ENCODE peak calls at places on chromosome 15, in eight cellular contexts. Z is kidney tubule cell, F is A172, Y is NCI-H524, J is iris pigment epithelial cell, T is NCI-H1436, W is neuronal stem cell, P is HFFc6. X is an unnamed sample.

GRCh38 chr15:90869601-90870353 is 1.4 kb downstream of the FURIN start:
- DNase-seq in Z (peak), F (peak), Y (no peak), J (peak), T (peak), W (no peak), P (peak), X (no peak)

GRCh38 chr15:75167588-75168076 is 34.0 kb upstream of the C15orf39 start:
- DNase-seq in Z (peak), F (peak), Y (no peak), J (peak), T (no peak), W (no peak), P (peak), X (no peak)

GRCh38 chr15:101042320-101042719 is 123.2 kb downstream of the LRRK1 start:
- DNase-seq in Z (no peak), F (no peak), Y (no peak), J (no peak), T (no peak), W (no peak), P (no peak), X (no peak)

GRCh38 chr15:71777216-71777943 is 33.0 kb upstream of the NR2E3 start:
- DNase-seq in Z (no peak), F (no peak), Y (peak), J (no peak), T (no peak), W (no peak), P (no peak), X (no peak)

GRCh38 chr15:62927196-62927595 is 115.4 kb upstream of the TPM1 start:
- DNase-seq in Z (peak), F (no peak), Y (no peak), J (no peak), T (no peak), W (no peak), P (no peak), X (no peak)

GRCh38 chr15:39887832-39888231 is 32.2 kb downstream of the GPR176 start:
- DNase-seq in Z (peak), F (peak), Y (no peak), J (peak), T (no peak), W (no peak), P (peak), X (no peak)

GRCh38 chr15:86735244-86736040 is 655.8 kb downstream of the AGBL1 start:
- DNase-seq in Z (no peak), F (no peak), Y (no peak), J (no peak), T (no peak), W (no peak), P (no peak), X (no peak)

GRCh38 chr15:61503383-61503969 is 274.4 kb upstream of the RORA start:
- DNase-seq in Z (no peak), F (no peak), Y (no peak), J (no peak), T (no peak), W (no peak), P (no peak), X (no peak)

GRCh38 chr15:65952425-65953053 is 83.2 kb downstream of the RAB11A start:
- DNase-seq in Z (peak), F (peak), Y (no peak), J (peak), T (no peak), W (peak), P (peak), X (peak)

GRCh38 chr15:81666828-81667227 is 292.8 kb upstream of the TMC3 start:
- DNase-seq in Z (peak), F (no peak), Y (no peak), J (peak), T (no peak), W (no peak), P (no peak), X (no peak)

GRCh38 chr15:57160823-57161560 is 215.3 kb upstream of the CGNL1 start:
- DNase-seq in Z (peak), F (peak), Y (no peak), J (peak), T (no peak), W (no peak), P (peak), X (no peak)

GRCh38 chr15:78567541-78567940 is 2.2 kb downstream of the CHRNA5 start:
- DNase-seq in Z (no peak), F (no peak), Y (peak), J (no peak), T (no peak), W (no peak), P (no peak), X (no peak)

GRCh38 chr15:71940004-71940588 is 129.7 kb downstream of the NR2E3 start:
- DNase-seq in Z (no peak), F (no peak), Y (no peak), J (peak), T (no peak), W (no peak), P (no peak), X (no peak)

GRCh38 chr15:41281236-41281635 is 50.2 kb downstream of the CHP1 start:
- DNase-seq in Z (peak), F (peak), Y (no peak), J (peak), T (no peak), W (no peak), P (peak), X (no peak)

GRCh38 chr15:64969401-64969800 is 20.3 kb downstream of the SPG21 start:
- DNase-seq in Z (no peak), F (no peak), Y (no peak), J (no peak), T (no peak), W (no peak), P (no peak), X (no peak)

GRCh38 chr15:63610209-63610841 is 13.1 kb downstream of the FBXL22 start:
- DNase-seq in Z (peak), F (peak), Y (peak), J (peak), T (peak), W (peak), P (peak), X (peak)

GRCh38 chr15:84772467-84772866 is 24.1 kb downstream of the ZNF592 start:
- DNase-seq in Z (no peak), F (no peak), Y (no peak), J (peak), T (no peak), W (no peak), P (no peak), X (no peak)

GRCh38 chr15:46766021-46766420 is 951.3 kb upstream of the SEMA6D start:
- DNase-seq in Z (no peak), F (no peak), Y (no peak), J (no peak), T (no peak), W (no peak), P (no peak), X (no peak)

GRCh38 chr15:31458591-31458990 is 132.0 kb downstream of the KLF13 start:
- DNase-seq in Z (no peak), F (no peak), Y (no peak), J (no peak), T (no peak), W (no peak), P (no peak), X (no peak)

GRCh38 chr15:101017935-101018849 is 99.0 kb downstream of the LRRK1 start:
- DNase-seq in Z (no peak), F (no peak), Y (no peak), J (peak), T (no peak), W (no peak), P (no peak), X (no peak)